ENCODE peak calls at places on chromosomes 1 and 21, in five cellular contexts. S, Y, J, F and M are unnamed samples.

GRCh38 chr1:115710859-115711624 is 57.5 kb downstream of the CASQ2 start:
- DNase-seq in J (no peak), S (no peak), Y (no peak), F (no peak), M (no peak)

GRCh38 chr21:23853796-23854379 is 1753.4 kb downstream of the MRPL39 start:
- DNase-seq in F (no peak), Y (no peak), S (no peak), J (no peak), M (peak)

GRCh38 chr1:153553691-153554608 is 4.9 kb upstream of the S100A3 start:
- DNase-seq in S (no peak), F (peak), J (no peak), Y (no peak), M (peak)

GRCh38 chr1:47756411-47756810 is 240.8 kb downstream of the TRABD2B start:
- DNase-seq in J (no peak), Y (no peak), S (no peak), F (no peak), M (no peak)

GRCh38 chr1:234276389-234276788 is 96.9 kb upstream of the COA6 start:
- DNase-seq in Y (no peak), J (no peak), S (no peak), F (no peak), M (no peak)

GRCh38 chr1:206503591-206504362 is 3.6 kb upstream of the RASSF5 start:
- DNase-seq in F (peak), S (peak), J (peak), Y (no peak), M (no peak)

GRCh38 chr1:176903474-176903873 is 261.0 kb downstream of the ASTN1 start:
- DNase-seq in S (no peak), Y (no peak), J (no peak), F (no peak), M (no peak)

GRCh38 chr1:85894651-85895050 is 186.4 kb upstream of the ZNHIT6 start:
- DNase-seq in J (peak), S (no peak), F (no peak), Y (no peak), M (peak)